ENCODE peak calls at places on chromosomes 7 and 10, in eight cellular contexts. One of them, this sample, is unnamed.

GRCh38 chr7:7565746-7566650 is 686 bp upstream of the MIOS start:
- DNase-seq in NCI-H345: no peak
- DNase-seq in Caki2: no peak
- DNase-seq in AG10803: no peak
- DNase-seq in NCI-H1105 treated with DMSO at 0.1 percent for 48 hours: no peak
- DNase-seq in GM18507: no peak
- DNase-seq in astrocyte: peak
- DNase-seq in posterior vena cava: no peak
- DNase-seq in this sample: no peak

GRCh38 chr7:121057878-121058277 is 69.4 kb downstream of the CPED1 start:
- DNase-seq in NCI-H345: no peak
- DNase-seq in Caki2: no peak
- DNase-seq in AG10803: no peak
- DNase-seq in NCI-H1105 treated with DMSO at 0.1 percent for 48 hours: no peak
- DNase-seq in GM18507: no peak
- DNase-seq in astrocyte: no peak
- DNase-seq in posterior vena cava: no peak
- DNase-seq in this sample: no peak

GRCh38 chr7:102150266-102150665 is 136.4 kb upstream of the SH2B2 start:
- DNase-seq in NCI-H345: no peak
- DNase-seq in Caki2: no peak
- DNase-seq in AG10803: no peak
- DNase-seq in NCI-H1105 treated with DMSO at 0.1 percent for 48 hours: no peak
- DNase-seq in GM18507: no peak
- DNase-seq in astrocyte: no peak
- DNase-seq in posterior vena cava: no peak
- DNase-seq in this sample: no peak

GRCh38 chr7:157552295-157552993 is 215.6 kb downstream of the DNAJB6 start:
- DNase-seq in NCI-H345: no peak
- DNase-seq in Caki2: no peak
- DNase-seq in AG10803: no peak
- DNase-seq in NCI-H1105 treated with DMSO at 0.1 percent for 48 hours: no peak
- DNase-seq in GM18507: no peak
- DNase-seq in astrocyte: no peak
- DNase-seq in posterior vena cava: peak
- DNase-seq in this sample: no peak

GRCh38 chr10:21061982-21062381 is 164.9 kb upstream of the NEBL start:
- DNase-seq in NCI-H345: no peak
- DNase-seq in Caki2: no peak
- DNase-seq in AG10803: no peak
- DNase-seq in NCI-H1105 treated with DMSO at 0.1 percent for 48 hours: no peak
- DNase-seq in GM18507: no peak
- DNase-seq in astrocyte: no peak
- DNase-seq in posterior vena cava: no peak
- DNase-seq in this sample: no peak

GRCh38 chr7:73461782-73462285 is 28.3 kb downstream of the FZD9 start:
- DNase-seq in NCI-H345: no peak
- DNase-seq in Caki2: no peak
- DNase-seq in AG10803: no peak
- DNase-seq in NCI-H1105 treated with DMSO at 0.1 percent for 48 hours: no peak
- DNase-seq in GM18507: no peak
- DNase-seq in astrocyte: no peak
- DNase-seq in posterior vena cava: no peak
- DNase-seq in this sample: no peak

GRCh38 chr10:53664620-53665019 is 892.0 kb upstream of the MBL2 start:
- DNase-seq in NCI-H345: peak
- DNase-seq in Caki2: no peak
- DNase-seq in AG10803: no peak
- DNase-seq in NCI-H1105 treated with DMSO at 0.1 percent for 48 hours: peak
- DNase-seq in GM18507: no peak
- DNase-seq in astrocyte: no peak
- DNase-seq in posterior vena cava: no peak
- DNase-seq in this sample: peak

GRCh38 chr10:74912182-74912581 is 85.8 kb downstream of the KAT6B start:
- DNase-seq in NCI-H345: no peak
- DNase-seq in Caki2: no peak
- DNase-seq in AG10803: no peak
- DNase-seq in NCI-H1105 treated with DMSO at 0.1 percent for 48 hours: no peak
- DNase-seq in GM18507: no peak
- DNase-seq in astrocyte: no peak
- DNase-seq in posterior vena cava: no peak
- DNase-seq in this sample: no peak

GRCh38 chr7:122544463-122544862 is 154.5 kb downstream of the RNF133 start:
- DNase-seq in NCI-H345: no peak
- DNase-seq in Caki2: no peak
- DNase-seq in AG10803: no peak
- DNase-seq in NCI-H1105 treated with DMSO at 0.1 percent for 48 hours: no peak
- DNase-seq in GM18507: no peak
- DNase-seq in astrocyte: no peak
- DNase-seq in posterior vena cava: no peak
- DNase-seq in this sample: no peak

GRCh38 chr10:11647676-11648075 is 36.2 kb upstream of the USP6NL start:
- DNase-seq in NCI-H345: no peak
- DNase-seq in Caki2: no peak
- DNase-seq in AG10803: no peak
- DNase-seq in NCI-H1105 treated with DMSO at 0.1 percent for 48 hours: no peak
- DNase-seq in GM18507: no peak
- DNase-seq in astrocyte: no peak
- DNase-seq in posterior vena cava: no peak
- DNase-seq in this sample: no peak

GRCh38 chr10:96512524-96512991 is 1.2 kb downstream of the TLL2 start:
- DNase-seq in NCI-H345: no peak
- DNase-seq in Caki2: no peak
- DNase-seq in AG10803: peak
- DNase-seq in NCI-H1105 treated with DMSO at 0.1 percent for 48 hours: peak
- DNase-seq in GM18507: no peak
- DNase-seq in astrocyte: no peak
- DNase-seq in posterior vena cava: no peak
- DNase-seq in this sample: no peak

GRCh38 chr10:63554666-63555065 is 33.5 kb downstream of the REEP3 start:
- DNase-seq in NCI-H345: no peak
- DNase-seq in Caki2: peak
- DNase-seq in AG10803: peak
- DNase-seq in NCI-H1105 treated with DMSO at 0.1 percent for 48 hours: no peak
- DNase-seq in GM18507: no peak
- DNase-seq in astrocyte: peak
- DNase-seq in posterior vena cava: no peak
- DNase-seq in this sample: no peak

This sample was measured in lung.